ENCODE peak calls at places on chromosomes 11 and 22, in nine cellular contexts. L is A549; R is adipocyte; Z is stomach; O is CD8-positive, alpha-beta T cell; E is AG04450; M is Peyer's patch; K is aorta; W is upper lobe of left lung. Q is an unnamed sample.

GRCh38 chr22:31615481-31615840 is 46.6 kb downstream of the PISD start:
- DNase-seq in L (no peak), R (no peak), Z (no peak), O (no peak), E (no peak), M (no peak), K (no peak), W (no peak), Q (no peak)

GRCh38 chr11:80165763-80166162 is 724.9 kb upstream of the TENM4 start:
- DNase-seq in L (no peak), R (no peak), Z (no peak), O (no peak), E (no peak), M (no peak), K (no peak), W (no peak), Q (no peak)

GRCh38 chr11:12186683-12187082 is 76.3 kb downstream of the MICAL2 start:
- DNase-seq in L (no peak), R (no peak), Z (no peak), O (no peak), E (no peak), M (no peak), K (no peak), W (no peak), Q (no peak)

GRCh38 chr11:62677160-62677559 is 1.7 kb downstream of the UBXN1 start:
- DNase-seq in L (no peak), R (no peak), Z (no peak), O (no peak), E (no peak), M (no peak), K (no peak), W (no peak), Q (no peak)

GRCh38 chr11:9604134-9604533 is 30.7 kb downstream of the WEE1 start:
- DNase-seq in L (no peak), R (no peak), Z (no peak), O (no peak), E (no peak), M (no peak), K (no peak), W (no peak), Q (no peak)

GRCh38 chr22:17794726-17795125 is 20.5 kb upstream of the BID start:
- DNase-seq in L (no peak), R (no peak), Z (no peak), O (no peak), E (no peak), M (no peak), K (no peak), W (no peak), Q (no peak)

GRCh38 chr11:33819278-33819677 is 45.0 kb upstream of the FBXO3 start:
- DNase-seq in L (no peak), R (no peak), Z (no peak), O (no peak), E (no peak), M (no peak), K (no peak), W (no peak), Q (no peak)

GRCh38 chr22:35411112-35411511 is 11.2 kb downstream of the MCM5 start:
- DNase-seq in L (no peak), R (no peak), Z (no peak), O (no peak), E (no peak), M (peak; percentile 70), K (no peak), W (peak; percentile 32), Q (no peak)

GRCh38 chr11:32087602-32088001 is 3.3 kb upstream of the RCN1 start:
- DNase-seq in L (no peak), R (peak; percentile 65), Z (no peak), O (no peak), E (no peak), M (no peak), K (no peak), W (no peak), Q (no peak)

GRCh38 chr11:13859986-13860385 is 102.5 kb upstream of the SPON1 start:
- DNase-seq in L (no peak), R (no peak), Z (no peak), O (peak; percentile 70), E (no peak), M (no peak), K (no peak), W (no peak), Q (no peak)

GRCh38 chr11:11732116-11732515 is 109.7 kb upstream of the USP47 start:
- DNase-seq in L (no peak), R (no peak), Z (no peak), O (no peak), E (no peak), M (no peak), K (no peak), W (no peak), Q (no peak)

GRCh38 chr11:32809313-32809712 is 14.9 kb upstream of the CCDC73 start:
- DNase-seq in L (peak; percentile 84), R (peak; percentile 85), Z (peak; percentile 73), O (no peak), E (peak; percentile 48), M (peak; percentile 80), K (no peak), W (peak; percentile 80), Q (no peak)

GRCh38 chr11:125301301-125301700 is 136.8 kb downstream of the PKNOX2 start:
- DNase-seq in L (no peak), R (peak; percentile 11), Z (no peak), O (no peak), E (no peak), M (no peak), K (no peak), W (no peak), Q (no peak)

GRCh38 chr22:19880786-19881569 is 26.3 kb upstream of the GNB1L start:
- DNase-seq in L (peak; percentile 94), R (peak; percentile 97), Z (no peak), O (no peak), E (peak; percentile 87), M (peak; percentile 51), K (peak; percentile 88), W (peak; percentile 28), Q (no peak)

GRCh38 chr22:37894939-37895670 is 11.0 kb upstream of the MICALL1 start:
- DNase-seq in L (no peak), R (no peak), Z (peak; percentile 30), O (no peak), E (no peak), M (no peak), K (no peak), W (peak; percentile 65), Q (no peak)

GRCh38 chr11:83508804-83509203 is 222.6 kb upstream of the CCDC90B start:
- DNase-seq in L (no peak), R (no peak), Z (no peak), O (no peak), E (no peak), M (peak; percentile 71), K (no peak), W (peak; percentile 27), Q (no peak)

DNA sequence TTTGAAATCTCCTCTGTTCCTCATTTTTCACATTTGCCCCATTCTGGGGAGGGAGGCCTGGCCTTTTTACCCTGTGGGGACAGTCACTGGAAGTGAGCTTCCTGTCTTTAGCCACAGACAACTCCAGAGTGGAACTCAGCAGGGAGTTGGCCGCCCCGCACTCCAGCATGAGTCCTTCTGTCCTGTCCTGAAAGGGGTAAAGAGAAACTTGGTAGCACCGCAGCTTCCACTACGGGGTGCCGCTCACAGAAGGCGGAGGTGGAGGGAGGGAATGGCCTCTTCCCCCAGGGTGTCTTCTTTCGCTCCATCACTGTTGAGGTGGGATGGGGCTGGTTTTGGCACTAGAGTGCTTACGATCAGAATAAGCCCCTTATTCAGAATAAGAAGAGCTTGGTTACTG is 132.2 kb downstream of the ST3GAL4 start:
- DNase-seq in L (no peak), R (no peak), Z (no peak), O (no peak), E (no peak), M (no peak), K (no peak), W (no peak), Q (no peak)
- H3K9me3 ChIP-seq in L (no peaks in the 10 kb centered on the region), R (peaks cover under 1% of the 10 kb centered on the region), Z (no peaks in the 10 kb centered on the region), O (no peaks in the 10 kb centered on the region), E (peaks cover under 1% of the 10 kb centered on the region), M (no peaks in the 10 kb centered on the region), K (no peaks in the 10 kb centered on the region), W (no peaks in the 10 kb centered on the region), Q (no peaks in the 10 kb centered on the region)

DNA sequence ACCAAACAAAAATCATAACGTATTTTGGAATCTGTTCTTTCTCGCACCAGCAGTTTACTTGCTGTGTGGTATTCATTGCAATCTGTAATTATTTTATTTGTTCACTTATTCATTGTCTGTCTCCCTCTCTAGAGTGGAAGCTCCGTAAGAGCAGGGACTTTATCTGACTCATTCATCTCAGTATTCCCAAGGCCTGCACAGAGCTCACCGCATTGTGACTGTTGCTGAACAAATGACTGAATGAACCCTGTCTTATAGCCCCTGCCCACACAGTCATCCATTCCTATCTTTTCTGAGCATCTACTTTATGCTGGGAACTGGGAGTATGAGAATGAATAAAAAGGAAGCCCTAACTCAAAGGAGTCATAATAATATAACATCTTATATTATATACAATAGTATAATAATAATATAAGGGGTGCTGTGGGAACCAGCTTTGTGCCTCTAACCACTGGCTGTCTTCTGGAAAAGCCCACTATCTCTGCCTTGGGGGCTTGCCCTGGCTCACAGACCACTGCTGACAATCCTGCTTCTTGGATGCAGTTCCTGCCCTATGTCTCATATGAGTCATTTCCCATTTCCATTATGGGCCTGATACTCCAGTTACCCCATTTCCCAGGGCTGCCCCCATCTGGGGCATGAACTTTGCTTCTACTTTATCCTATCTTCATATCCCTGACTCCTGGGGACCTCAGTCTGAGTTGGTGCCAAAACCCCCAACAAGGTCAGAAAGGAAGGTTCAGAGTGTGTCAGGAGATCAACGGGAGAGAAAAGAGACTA is 11.0 kb downstream of the XRRA1 start:
- DNase-seq in L (no peak), R (no peak), Z (no peak), O (no peak), E (no peak), M (no peak), K (no peak), W (no peak), Q (no peak)
- H3K9me3 ChIP-seq in L (no peaks in the 10 kb centered on the region), R (no peaks in the 10 kb centered on the region), Z (no peaks in the 10 kb centered on the region), O (no peaks in the 10 kb centered on the region), E (no peaks in the 10 kb centered on the region), M (no peaks in the 10 kb centered on the region), K (no peaks in the 10 kb centered on the region), W (no peaks in the 10 kb centered on the region), Q (no peaks in the 10 kb centered on the region)

GRCh38 chr11:2650343-2650867 is 49.4 kb downstream of the KCNQ1OT1 start:
- DNase-seq in L (no peak), R (no peak), Z (no peak), O (no peak), E (no peak), M (no peak), K (no peak), W (no peak), Q (no peak)
- H3K9me3 ChIP-seq in L (peaks cover 98% of the 10 kb centered on the region), R (peaks cover 93% of the 10 kb centered on the region), Z (peaks cover 99% of the 10 kb centered on the region), O (peaks cover 12% of the 10 kb centered on the region), E (peaks cover 60% of the 10 kb centered on the region), M (peaks cover 9% of the 10 kb centered on the region), K (peaks cover 31% of the 10 kb centered on the region), W (peaks cover 56% of the 10 kb centered on the region), Q (peaks cover 3% of the 10 kb centered on the region)

DNA sequence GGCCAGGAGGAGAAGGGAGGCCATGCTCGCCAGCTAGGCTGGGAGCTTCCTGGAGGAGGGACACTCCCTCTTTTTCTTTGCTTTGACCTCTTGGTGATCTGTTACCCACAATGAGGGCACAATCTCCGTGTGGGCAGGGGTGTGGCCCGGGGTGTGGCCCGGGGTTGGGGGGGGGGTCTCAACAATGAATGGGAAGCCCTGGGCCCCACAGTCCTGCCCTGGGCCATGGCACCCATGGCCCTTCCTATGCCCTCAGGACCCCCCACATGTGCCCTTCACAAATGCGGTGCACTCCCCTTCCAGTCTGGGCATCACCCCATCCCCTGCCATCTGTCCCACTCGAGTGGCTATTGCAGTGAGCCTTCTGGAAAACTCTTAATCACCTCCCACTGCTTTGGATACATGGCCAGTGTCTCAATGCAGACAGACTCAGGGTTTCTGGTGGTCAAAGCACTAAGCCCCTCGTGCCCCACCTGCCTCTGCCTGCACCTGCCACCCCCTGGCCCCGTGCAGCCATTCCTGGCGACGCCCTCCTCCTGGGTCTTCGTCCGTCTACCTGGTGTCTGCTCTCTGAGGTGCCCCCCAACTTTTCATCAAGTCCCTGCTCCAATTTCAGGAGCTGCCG is 611.3 kb downstream of the TBC1D22A start:
- DNase-seq in L (no peak), R (no peak), Z (no peak), O (no peak), E (no peak), M (peak; percentile 25), K (peak; percentile 42), W (no peak), Q (no peak)
- H3K9me3 ChIP-seq in L (no peaks in the 10 kb centered on the region), R (no peaks in the 10 kb centered on the region), Z (no peaks in the 10 kb centered on the region), O (no peaks in the 10 kb centered on the region), E (peaks cover 10% of the 10 kb centered on the region), M (no peaks in the 10 kb centered on the region), K (no peaks in the 10 kb centered on the region), W (no peaks in the 10 kb centered on the region), Q (no peaks in the 10 kb centered on the region)

Q was measured in T-helper 17 cell.